ENCODE peak calls at places on chromosome 13, in six cellular contexts. P, Y, S, Z, I and E are unnamed samples.

GRCh38 chr13:40982772-40983171 is 36.3 kb downstream of the ELF1 start:
- DNase-seq in P (peak; percentile 40), Y (no peak), S (no peak), Z (peak; percentile 37), I (peak; percentile 38), E (peak; percentile 93)

GRCh38 chr13:26423634-26424033 is 133.8 kb upstream of the WASF3 start:
- DNase-seq in P (peak; percentile 80), Y (peak; percentile 81), S (no peak), Z (peak; percentile 67), I (peak; percentile 35), E (no peak)

GRCh38 chr13:21749410-21749809 is 78.5 kb downstream of the FGF9 start:
- DNase-seq in P (no peak), Y (no peak), S (no peak), Z (no peak), I (no peak), E (no peak)

GRCh38 chr13:61406275-61406674 is 9.4 kb downstream of the PCDH20 start:
- DNase-seq in P (no peak), Y (no peak), S (no peak), Z (no peak), I (no peak), E (no peak)

GRCh38 chr13:75715598-75716523 is 79.7 kb downstream of the LMO7 start:
- DNase-seq in P (no peak), Y (no peak), S (no peak), Z (no peak), I (no peak), E (no peak)

GRCh38 chr13:33087091-33087490 is 70.9 kb downstream of the KL start:
- DNase-seq in P (no peak), Y (no peak), S (no peak), Z (no peak), I (no peak), E (no peak)

GRCh38 chr13:99834246-99834645 is 137.3 kb downstream of the ZIC5 start:
- DNase-seq in P (no peak), Y (no peak), S (no peak), Z (no peak), I (no peak), E (no peak)

GRCh38 chr13:41231786-41232185 is 31.6 kb downstream of the MTRF1 start:
- DNase-seq in P (peak; percentile 8), Y (no peak), S (no peak), Z (peak; percentile 25), I (no peak), E (no peak)

GRCh38 chr13:31545616-31546015 is 193.7 kb upstream of the RXFP2 start:
- DNase-seq in P (no peak), Y (no peak), S (no peak), Z (no peak), I (no peak), E (no peak)

GRCh38 chr13:50369646-50370045 is 354.4 kb downstream of the KCNRG start:
- DNase-seq in P (no peak), Y (no peak), S (no peak), Z (no peak), I (no peak), E (no peak)

GRCh38 chr13:50365683-50366391 is 350.6 kb downstream of the KCNRG start:
- DNase-seq in P (no peak), Y (no peak), S (no peak), Z (peak; percentile 13), I (no peak), E (no peak)

GRCh38 chr13:50370303-50370950 is 355.2 kb downstream of the KCNRG start:
- DNase-seq in P (no peak), Y (no peak), S (no peak), Z (no peak), I (no peak), E (no peak)

GRCh38 chr13:50365300-50365682 is 350.0 kb downstream of the KCNRG start:
- DNase-seq in P (no peak), Y (no peak), S (no peak), Z (no peak), I (no peak), E (no peak)

GRCh38 chr13:50366488-50367174 is 351.4 kb downstream of the KCNRG start:
- DNase-seq in P (no peak), Y (no peak), S (no peak), Z (no peak), I (peak; percentile 32), E (no peak)
- H3K27ac ChIP-seq in P (no peak overlapping the region), Y (no peak overlapping the region), S (no peak overlapping the region), Z (peak overlapping the region; percentile 26), I (no peak overlapping the region), E (no peak overlapping the region)

GRCh38 chr13:114112231-114112825 is 20.1 kb downstream of the RASA3 start:
- DNase-seq in P (peak; percentile 66), Y (peak; percentile 54), S (no peak), Z (no peak), I (peak; percentile 53), E (no peak)

GRCh38 chr13:114112826-114113322 is 19.5 kb downstream of the RASA3 start:
- DNase-seq in P (peak; percentile 75), Y (no peak), S (no peak), Z (no peak), I (no peak), E (no peak)

GRCh38 chr13:114110091-114110829 is 22.2 kb downstream of the RASA3 start:
- DNase-seq in P (peak; percentile 77), Y (peak; percentile 66), S (peak; percentile 73), Z (no peak), I (peak; percentile 66), E (no peak)

GRCh38 chr13:114109646-114110045 is 22.8 kb downstream of the RASA3 start:
- DNase-seq in P (no peak), Y (peak; percentile 69), S (no peak), Z (no peak), I (peak; percentile 85), E (no peak)

GRCh38 chr13:114111577-114111976 is 20.8 kb downstream of the RASA3 start:
- DNase-seq in P (no peak), Y (peak; percentile 24), S (no peak), Z (no peak), I (no peak), E (no peak)
- H3K4me1 ChIP-seq in P (peaks cover 13% of the 10 kb centered on the region), Y (no peaks in the 10 kb centered on the region), S (no peaks in the 10 kb centered on the region), Z (peaks cover 19% of the 10 kb centered on the region), I (peaks cover 69% of the 10 kb centered on the region), E (peaks cover 35% of the 10 kb centered on the region)

DNA sequence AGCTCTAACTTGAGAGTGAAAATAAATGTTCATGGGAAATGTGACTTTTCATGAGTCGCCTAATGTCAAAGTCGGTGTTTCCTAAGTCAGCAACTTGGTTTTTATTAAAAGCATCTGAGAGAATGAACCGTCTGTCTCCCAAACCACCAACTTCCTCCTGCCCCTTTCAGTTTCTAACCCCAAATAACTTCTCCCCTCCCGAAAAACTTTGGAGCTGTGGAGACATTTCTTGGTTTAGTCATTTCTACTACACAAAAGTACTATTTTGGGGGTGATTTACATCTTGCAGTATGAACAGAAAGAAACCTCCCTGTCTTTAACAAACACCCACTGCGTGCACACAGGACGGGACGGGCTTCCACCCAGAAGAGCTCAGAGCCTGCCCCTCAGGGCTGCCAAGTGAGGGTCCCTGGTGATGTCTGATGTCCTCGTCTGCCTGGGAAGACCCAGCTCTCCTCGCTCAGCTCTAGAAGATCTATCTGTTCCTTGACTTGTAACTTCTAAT is 65.0 kb downstream of the RASA3 start:
- DNase-seq in P (no peak), Y (no peak), S (no peak), Z (no peak), I (no peak), E (no peak)
- H3K27ac ChIP-seq in P (no peak overlapping the region), Y (peak overlapping the region; percentile 90), S (no peak overlapping the region), Z (no peak overlapping the region), I (peak overlapping the region; percentile 100), E (no peak overlapping the region)

GRCh38 chr13:97119899-97120745 is 102.0 kb upstream of the MBNL2 start:
- DNase-seq in P (no peak), Y (no peak), S (no peak), Z (no peak), I (no peak), E (no peak)

GRCh38 chr13:97121894-97122293 is 100.2 kb upstream of the MBNL2 start:
- DNase-seq in P (peak; percentile 84), Y (no peak), S (no peak), Z (no peak), I (no peak), E (no peak)

GRCh38 chr13:97120976-97121375 is 101.2 kb upstream of the MBNL2 start:
- DNase-seq in P (no peak), Y (no peak), S (no peak), Z (no peak), I (no peak), E (no peak)

GRCh38 chr13:97124237-97124636 is 97.9 kb upstream of the MBNL2 start:
- DNase-seq in P (no peak), Y (no peak), S (no peak), Z (no peak), I (no peak), E (no peak)

GRCh38 chr13:97122381-97122996 is 99.6 kb upstream of the MBNL2 start:
- DNase-seq in P (no peak), Y (no peak), S (no peak), Z (no peak), I (no peak), E (peak; percentile 23)
- H3K4me1 ChIP-seq in P (peaks cover 13% of the 10 kb centered on the region), Y (no peaks in the 10 kb centered on the region), S (peaks cover 2% of the 10 kb centered on the region), Z (peaks cover 42% of the 10 kb centered on the region), I (peaks cover 20% of the 10 kb centered on the region), E (peaks cover 25% of the 10 kb centered on the region)

GRCh38 chr13:52597676-52598075 is 44.6 kb upstream of the HNRNPA1L2 start:
- DNase-seq in P (no peak), Y (no peak), S (no peak), Z (no peak), I (no peak), E (no peak)

GRCh38 chr13:52600666-52601065 is 41.6 kb upstream of the HNRNPA1L2 start:
- DNase-seq in P (no peak), Y (no peak), S (no peak), Z (no peak), I (no peak), E (no peak)

GRCh38 chr13:52599853-52600603 is 42.2 kb upstream of the HNRNPA1L2 start:
- DNase-seq in P (peak; percentile 41), Y (no peak), S (peak; percentile 67), Z (peak; percentile 57), I (peak; percentile 85), E (peak; percentile 14)

GRCh38 chr13:52599037-52599852 is 43.0 kb upstream of the HNRNPA1L2 start:
- DNase-seq in P (no peak), Y (no peak), S (no peak), Z (no peak), I (no peak), E (no peak)
- H3K27ac ChIP-seq in P (no peak overlapping the region), Y (peak overlapping the region; percentile 74), S (no peak overlapping the region), Z (peak overlapping the region; percentile 63), I (no peak overlapping the region), E (no peak overlapping the region)